ENCODE peak calls at places on chromosomes 2 and 18, in seven cellular contexts. U is HL-60, Y is cardiac fibroblast, W is kidney, K is astrocyte of the spinal cord, X is BJ, N is left lung. E is an unnamed sample.
A peak's percentile ranks its signal among the peaks of the same experiment; 100 is the strongest.

GRCh38 chr2:11749646-11750349 is 3.4 kb downstream of the LPIN1 start:
- DNase-seq in U (no peak), Y (no peak), W (no peak), K (peak; percentile 19), X (no peak), N (no peak), E (no peak)

GRCh38 chr2:240236217-240237111 is 96.0 kb upstream of the OTOS start:
- DNase-seq in U (no peak), Y (peak; percentile 31), W (peak; percentile 78), K (no peak), X (no peak), N (peak; percentile 71), E (no peak)

GRCh38 chr2:219058541-219059374 is 2.0 kb downstream of the IHH start:
- DNase-seq in U (no peak), Y (peak; percentile 29), W (peak; percentile 85), K (no peak), X (no peak), N (peak; percentile 90), E (no peak)

GRCh38 chr2:238875531-238876231 is 27.8 kb downstream of the TWIST2 start:
- DNase-seq in U (no peak), Y (peak; percentile 38), W (peak; percentile 41), K (no peak), X (no peak), N (peak; percentile 62), E (no peak)

GRCh38 chr2:767440-767839 is 90.2 kb upstream of the TMEM18 start:
- DNase-seq in U (no peak), Y (no peak), W (no peak), K (peak; percentile 2), X (no peak), N (no peak), E (no peak)

GRCh38 chr2:63849381-63850203 is 7.9 kb downstream of the UGP2 start:
- DNase-seq in U (no peak), Y (peak; percentile 37), W (no peak), K (peak; percentile 54), X (peak; percentile 51), N (no peak), E (no peak)

GRCh38 chr18:12637901-12638633 is 19.8 kb downstream of the SPIRE1 start:
- DNase-seq in U (no peak), Y (peak; percentile 58), W (no peak), K (no peak), X (no peak), N (no peak), E (no peak)

GRCh38 chr18:25279133-25279532 is 72.8 kb downstream of the ZNF521 start:
- DNase-seq in U (no peak), Y (peak; percentile 23), W (no peak), K (peak; percentile 31), X (no peak), N (no peak), E (no peak)

GRCh38 chr2:217959723-217960122 is 43.1 kb downstream of the TNS1 start:
- DNase-seq in U (no peak), Y (no peak), W (peak; percentile 46), K (no peak), X (no peak), N (no peak), E (no peak)

GRCh38 chr2:181680055-181680936 is at the start of gene NEUROD1:
- DNase-seq in U (no peak), Y (no peak), W (peak; percentile 35), K (no peak), X (no peak), N (peak; percentile 73), E (no peak)

GRCh38 chr18:36809590-36810381 is 19.0 kb downstream of the TPGS2 start:
- DNase-seq in U (peak; percentile 82), Y (peak; percentile 81), W (no peak), K (peak; percentile 72), X (no peak), N (no peak), E (peak; percentile 29)

GRCh38 chr2:191790737-191791136 is 56.2 kb downstream of the CAVIN2 start:
- DNase-seq in U (no peak), Y (no peak), W (no peak), K (no peak), X (no peak), N (no peak), E (no peak)

GRCh38 chr18:2482711-2483475 is 88.4 kb downstream of the METTL4 start:
- DNase-seq in U (no peak), Y (no peak), W (no peak), K (no peak), X (no peak), N (no peak), E (no peak)

GRCh38 chr2:189221811-189222210 is 42.2 kb upstream of the COL5A2 start:
- DNase-seq in U (no peak), Y (peak; percentile 17), W (no peak), K (peak; percentile 57), X (peak; percentile 23), N (no peak), E (no peak)

GRCh38 chr2:179850188-179850587 is 11.2 kb downstream of the ZNF385B start:
- DNase-seq in U (no peak), Y (peak; percentile 28), W (no peak), K (peak; percentile 50), X (peak; percentile 16), N (no peak), E (peak; percentile 14)

GRCh38 chr18:616380-616995 is 19.7 kb downstream of the CLUL1 start:
- DNase-seq in U (peak; percentile 22), Y (peak; percentile 76), W (no peak), K (peak; percentile 56), X (no peak), N (no peak), E (no peak)

GRCh38 chr2:65311049-65311448 is 83.4 kb downstream of the ACTR2 start:
- DNase-seq in U (no peak), Y (no peak), W (no peak), K (no peak), X (no peak), N (no peak), E (no peak)

GRCh38 chr2:157784169-157784822 is 91.8 kb downstream of the ACVR1 start:
- DNase-seq in U (no peak), Y (peak; percentile 44), W (peak; percentile 85), K (peak; percentile 83), X (no peak), N (peak; percentile 73), E (no peak)

GRCh38 chr2:186503827-186504606 is 18.0 kb downstream of the ZC3H15 start:
- DNase-seq in U (no peak), Y (peak; percentile 61), W (no peak), K (peak; percentile 58), X (no peak), N (no peak), E (no peak)

GRCh38 chr2:224780096-224780495 is 63.9 kb upstream of the CCDC195 start:
- DNase-seq in U (no peak), Y (no peak), W (no peak), K (no peak), X (no peak), N (no peak), E (no peak)

GRCh38 chr2:51013060-51013746 is 18.7 kb downstream of the NRXN1 start:
- DNase-seq in U (no peak), Y (no peak), W (no peak), K (no peak), X (no peak), N (no peak), E (no peak)

GRCh38 chr18:60075477-60075876 is 175.7 kb downstream of the PMAIP1 start:
- DNase-seq in U (no peak), Y (no peak), W (peak; percentile 46), K (no peak), X (no peak), N (peak; percentile 37), E (no peak)

GRCh38 chr2:190184460-190184859 is 121.9 kb upstream of the MSTN start:
- DNase-seq in U (no peak), Y (no peak), W (no peak), K (no peak), X (no peak), N (no peak), E (no peak)

GRCh38 chr2:132550945-132551344 is 119.1 kb downstream of the LYPD1 start:
- DNase-seq in U (no peak), Y (no peak), W (no peak), K (peak; percentile 25), X (no peak), N (no peak), E (no peak)

DNA sequence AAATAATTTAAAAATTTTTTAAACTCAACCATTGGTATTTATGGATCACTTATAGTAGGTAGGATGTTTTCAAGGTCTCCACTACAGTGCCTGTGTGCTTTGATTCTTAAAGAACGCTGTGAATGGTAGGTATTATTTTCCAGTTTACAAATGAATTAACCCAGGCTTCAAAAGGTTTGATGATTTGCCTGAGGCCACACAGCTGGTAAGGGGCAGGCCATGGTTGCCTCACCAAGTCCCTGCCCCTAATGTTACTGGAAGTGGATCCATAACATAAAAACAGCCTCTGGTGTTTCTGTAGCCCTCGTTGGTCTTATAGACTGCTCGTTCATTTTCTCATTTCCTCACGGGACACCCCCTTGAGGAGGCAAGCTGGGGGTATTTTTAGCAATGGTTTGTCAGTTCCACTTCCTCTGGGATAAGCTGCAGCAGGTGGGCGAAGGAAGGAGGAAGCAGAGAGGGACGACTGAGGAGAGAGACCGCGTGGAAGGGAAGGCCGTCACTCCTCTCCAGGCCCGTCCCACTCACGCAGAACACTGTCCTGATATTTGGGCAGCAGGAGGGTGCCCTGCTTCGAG is 32.9 kb upstream of the NDUFV2 start:
- DNase-seq in U (no peak), Y (no peak), W (no peak), K (no peak), X (no peak), N (no peak), E (no peak)
- H3K4me3 ChIP-seq in U (no peak overlapping the region), Y (no peak overlapping the region), W (no peak overlapping the region), K (no peak overlapping the region), X (no peak overlapping the region), N (no peak overlapping the region), E (no peak overlapping the region)

GRCh38 chr2:187594801-187595200 is 40.6 kb upstream of the TFPI start:
- DNase-seq in U (no peak), Y (no peak), W (no peak), K (peak; percentile 35), X (no peak), N (no peak), E (no peak)
- TF ChIP-seq CTCF in U (no peak), Y (no peak), W (no peak), K (no peak), X (no peak), N (no peak), E (no peak)

DNA sequence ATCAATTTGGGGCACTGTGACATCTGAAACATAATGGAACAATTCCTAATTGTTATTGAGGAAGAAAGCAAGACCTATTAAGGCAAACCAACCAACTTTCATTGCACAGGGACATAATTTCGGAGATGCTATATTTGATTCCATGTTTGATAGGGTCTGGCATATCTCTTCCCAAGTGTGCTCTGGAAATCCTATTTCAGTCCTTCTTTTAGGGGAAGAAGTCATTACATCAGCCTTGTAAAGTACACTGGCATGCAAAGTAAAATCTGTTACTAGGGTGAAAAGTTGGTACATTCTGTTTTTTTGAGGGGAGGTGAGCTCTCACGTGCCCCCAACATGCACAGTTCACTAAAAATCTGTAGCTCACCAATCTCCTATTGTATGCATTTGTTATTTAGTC is 172.4 kb downstream of the SLC8A1 start:
- DNase-seq in U (no peak), Y (no peak), W (no peak), K (no peak), X (no peak), N (no peak), E (no peak)
- H3K4me3 ChIP-seq in U (no peak overlapping the region), Y (no peak overlapping the region), W (no peak overlapping the region), K (no peak overlapping the region), X (no peak overlapping the region), N (no peak overlapping the region), E (no peak overlapping the region)

DNA sequence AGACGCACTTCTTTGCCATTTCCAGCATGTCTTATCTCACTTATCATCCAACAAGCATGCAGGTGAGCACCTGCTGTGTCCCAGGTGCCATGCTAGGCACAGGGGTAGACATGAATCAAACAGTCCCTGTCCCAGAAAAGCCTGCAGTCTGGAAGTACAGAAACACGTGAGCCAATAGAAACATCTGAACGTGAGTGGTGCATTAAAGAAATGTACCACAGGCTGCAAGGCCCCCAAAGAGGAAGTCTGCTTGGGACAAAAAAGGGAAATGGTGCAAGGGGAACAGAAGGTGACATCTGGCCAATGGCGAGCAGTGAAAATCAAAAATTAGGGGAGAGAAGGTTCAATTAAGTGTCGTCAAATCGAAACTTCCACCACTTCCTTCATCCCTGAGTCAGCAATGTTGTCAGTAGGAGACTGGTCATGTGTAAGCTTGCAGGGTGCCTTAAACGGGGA is 17.6 kb upstream of the TMEM247 start:
- DNase-seq in U (peak; percentile 90), Y (no peak), W (no peak), K (no peak), X (no peak), N (no peak), E (no peak)
- TF ChIP-seq CTCF in U (no peak), Y (no peak), W (no peak), K (no peak), X (no peak), N (peak; percentile 60), E (no peak)